ENCODE peak calls at places on chromosomes 16 and 17, in nine cellular contexts. X is A549, S is tibial nerve, M is H1, D is transverse colon, Y is ovary, P is GM12878, V is upper lobe of left lung, J is suprapubic skin. N is an unnamed sample.

GRCh38 chr17:81253358-81254131 is 14.4 kb downstream of the NDUFAF8 start:
- DNase-seq in X (peak), S (no peak), M (peak), D (peak), Y (no peak), P (no peak), V (no peak), J (no peak), N (no peak)

GRCh38 chr16:49282690-49283375 is 1.2 kb upstream of the CBLN1 start:
- DNase-seq in X (no peak), S (no peak), M (peak), D (no peak), Y (no peak), P (no peak), V (peak), J (no peak), N (no peak)

GRCh38 chr17:58606934-58607333 is 84.9 kb downstream of the TEX14 start:
- DNase-seq in X (no peak), S (no peak), M (no peak), D (no peak), Y (no peak), P (no peak), V (no peak), J (no peak), N (no peak)

GRCh38 chr16:70746708-70747424 is 54.1 kb downstream of the VAC14 start:
- DNase-seq in X (peak), S (no peak), M (no peak), D (peak), Y (peak), P (no peak), V (no peak), J (peak), N (peak)

GRCh38 chr17:79082311-79083190 is 7.9 kb downstream of the ENGASE start:
- DNase-seq in X (peak), S (no peak), M (peak), D (peak), Y (peak), P (no peak), V (peak), J (no peak), N (no peak)

GRCh38 chr16:71479420-71479819 is 9.7 kb downstream of the ZNF19 start:
- DNase-seq in X (peak), S (no peak), M (no peak), D (peak), Y (no peak), P (no peak), V (no peak), J (no peak), N (no peak)

GRCh38 chr16:88681084-88681680 is 5.1 kb downstream of the SNAI3 start:
- DNase-seq in X (peak), S (no peak), M (peak), D (peak), Y (no peak), P (no peak), V (peak), J (peak), N (no peak)

GRCh38 chr16:86628614-86629013 is 50.3 kb downstream of the FOXL1 start:
- DNase-seq in X (no peak), S (no peak), M (no peak), D (no peak), Y (no peak), P (no peak), V (no peak), J (no peak), N (peak)

GRCh38 chr17:74543406-74543805 is 2.5 kb downstream of the CD300C start:
- DNase-seq in X (no peak), S (no peak), M (no peak), D (no peak), Y (no peak), P (no peak), V (no peak), J (no peak), N (peak)

GRCh38 chr17:74071280-74071679 is 132.2 kb upstream of the RPL38 start:
- DNase-seq in X (no peak), S (no peak), M (no peak), D (no peak), Y (no peak), P (no peak), V (no peak), J (no peak), N (no peak)

GRCh38 chr17:28199115-28199514 is 119.9 kb upstream of the TMEM97 start:
- DNase-seq in X (no peak), S (no peak), M (no peak), D (no peak), Y (no peak), P (no peak), V (no peak), J (no peak), N (no peak)

GRCh38 chr16:75102595-75102994 is 14.0 kb downstream of the LDHD start:
- DNase-seq in X (no peak), S (no peak), M (no peak), D (no peak), Y (no peak), P (no peak), V (no peak), J (peak), N (no peak)

GRCh38 chr17:55769625-55770000 is 18.8 kb downstream of the PCTP start:
- DNase-seq in X (peak), S (no peak), M (no peak), D (peak), Y (no peak), P (no peak), V (no peak), J (no peak), N (peak)

GRCh38 chr17:9123594-9124553 is 102.6 kb downstream of the NTN1 start:
- DNase-seq in X (no peak), S (no peak), M (no peak), D (no peak), Y (no peak), P (no peak), V (no peak), J (no peak), N (no peak)

GRCh38 chr16:3465911-3466584 is 22.6 kb downstream of the NAA60 start:
- DNase-seq in X (no peak), S (no peak), M (no peak), D (no peak), Y (no peak), P (no peak), V (no peak), J (no peak), N (no peak)

GRCh38 chr17:30576326-30576861 is 99.2 kb downstream of the GOSR1 start:
- DNase-seq in X (no peak), S (no peak), M (no peak), D (no peak), Y (no peak), P (no peak), V (peak), J (peak), N (no peak)

GRCh38 chr16:80719573-80719972 is 84.8 kb downstream of the CDYL2 start:
- DNase-seq in X (no peak), S (no peak), M (no peak), D (no peak), Y (no peak), P (no peak), V (no peak), J (no peak), N (no peak)

GRCh38 chr16:23355106-23355670 is 53.1 kb downstream of the SCNN1B start:
- DNase-seq in X (no peak), S (no peak), M (no peak), D (no peak), Y (no peak), P (no peak), V (no peak), J (no peak), N (peak)

GRCh38 chr17:50589112-50589712 is 28.7 kb downstream of the CACNA1G start:
- DNase-seq in X (no peak), S (no peak), M (no peak), D (no peak), Y (no peak), P (no peak), V (no peak), J (no peak), N (no peak)

DNA sequence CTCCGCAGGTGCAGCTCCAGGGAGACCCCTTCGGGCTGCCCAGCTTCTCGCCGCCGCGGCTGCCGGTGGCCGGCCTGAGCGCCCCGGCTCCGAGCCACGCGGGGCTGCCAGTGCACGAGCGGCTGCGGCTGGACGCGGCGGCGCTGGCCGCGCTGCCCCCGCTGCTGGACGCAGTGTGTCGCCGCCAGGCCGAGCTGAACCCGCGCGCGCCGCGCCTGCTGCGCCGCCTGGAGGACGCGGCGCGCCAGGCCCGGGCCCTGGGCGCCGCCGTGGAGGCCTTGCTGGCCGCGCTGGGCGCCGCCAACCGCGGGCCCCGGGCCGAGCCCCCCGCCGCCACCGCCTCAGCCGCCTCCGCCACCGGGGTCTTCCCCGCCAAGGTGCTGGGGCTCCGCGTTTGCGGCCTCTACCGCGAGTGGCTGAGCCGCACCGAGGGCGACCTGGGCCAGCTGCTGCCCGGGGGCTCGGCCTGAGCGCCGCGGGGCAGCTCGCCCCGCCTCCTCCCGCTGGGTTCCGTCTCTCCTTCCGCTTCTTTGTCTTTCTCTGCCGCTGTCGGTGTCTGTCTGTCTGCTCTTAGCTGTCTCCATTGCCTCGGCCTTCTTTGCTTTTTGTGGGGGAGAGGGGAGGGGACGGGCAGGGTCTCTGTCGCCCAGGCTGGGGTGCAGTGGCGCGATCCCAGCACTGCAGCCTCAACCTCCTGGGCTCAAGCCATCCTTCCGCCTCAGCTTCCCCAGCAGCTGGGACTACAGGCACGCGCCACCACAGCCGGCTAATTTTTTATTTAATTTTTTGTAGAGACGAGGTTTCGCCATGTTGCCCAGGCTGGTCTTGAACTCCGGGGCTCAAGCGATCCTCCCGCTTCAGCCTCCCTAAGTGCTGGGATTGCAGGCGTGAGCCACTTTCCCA is 5.9 kb downstream of the CTF1 start:
- DNase-seq in X (peak), S (no peak), M (peak), D (peak), Y (peak), P (no peak), V (peak), J (no peak), N (peak)
- TF ChIP-seq CTCF in X (peak), S (peak), M (peak), D (peak), Y (peak), P (peak), V (peak), J (peak), N (no peak)

DNA sequence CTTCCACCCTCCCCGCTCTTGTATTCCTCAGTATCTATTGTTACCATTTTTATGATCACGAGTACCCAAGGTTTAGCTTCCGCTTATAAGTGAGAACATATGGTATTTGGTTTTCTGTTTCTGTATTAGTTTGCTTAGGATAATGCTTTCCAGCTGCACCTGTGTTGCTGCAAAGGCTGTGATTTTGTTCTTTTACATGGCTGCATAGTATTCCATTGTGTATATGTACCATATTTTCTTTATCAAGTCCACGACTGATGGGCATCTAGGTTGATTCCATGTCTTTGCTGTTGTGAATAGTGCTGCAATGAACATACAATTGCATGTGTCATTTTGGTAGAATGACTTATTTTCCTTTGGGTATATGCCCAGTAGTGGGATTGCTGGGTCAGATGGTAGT is 79.7 kb upstream of the EFCAB3 start:
- DNase-seq in X (no peak), S (no peak), M (no peak), D (no peak), Y (no peak), P (no peak), V (no peak), J (no peak), N (no peak)
- TF ChIP-seq EP300 in X (no peak), S (no peak), M (no peak), D (no peak), Y (no peak), P (no peak), V (no peak), J (no peak), N (no peak)

DNA sequence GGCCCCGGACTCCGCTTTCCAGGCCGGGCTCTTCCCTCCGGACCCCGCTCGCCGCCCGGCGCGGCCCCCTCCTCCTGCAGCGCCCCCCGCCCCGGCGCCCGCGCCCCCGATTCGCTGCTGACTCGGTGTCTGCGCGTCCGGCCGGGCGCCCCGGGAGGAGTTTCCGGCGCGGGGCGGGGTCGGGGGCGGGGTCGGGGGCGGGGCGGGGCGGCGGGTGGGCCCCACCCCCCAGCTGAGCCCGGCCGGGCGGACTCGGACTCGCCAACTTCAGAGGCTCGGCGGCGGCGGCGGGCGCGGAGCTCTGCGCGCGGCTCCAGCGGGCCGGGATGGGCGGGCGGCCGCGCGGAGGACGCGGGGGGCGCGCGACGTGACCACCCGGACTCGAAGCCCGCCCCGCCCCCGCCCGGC is at the start of gene METRNL:
- DNase-seq in X (peak), S (peak), M (peak), D (peak), Y (peak), P (no peak), V (peak), J (no peak), N (peak)
- TF ChIP-seq POLR2A in X (peak), S (peak), M (peak), D (no peak), Y (no peak), P (peak), V (peak), J (peak), N (no peak)

GRCh38 chr17:61393550-61393903 is 6.1 kb upstream of the TBX2 start:
- DNase-seq in X (peak), S (no peak), M (no peak), D (no peak), Y (no peak), P (no peak), V (no peak), J (no peak), N (no peak)
- TF ChIP-seq CTCF in X (peak), S (no peak), M (peak), D (no peak), Y (no peak), P (peak), V (no peak), J (no peak), N (no peak)

DNA sequence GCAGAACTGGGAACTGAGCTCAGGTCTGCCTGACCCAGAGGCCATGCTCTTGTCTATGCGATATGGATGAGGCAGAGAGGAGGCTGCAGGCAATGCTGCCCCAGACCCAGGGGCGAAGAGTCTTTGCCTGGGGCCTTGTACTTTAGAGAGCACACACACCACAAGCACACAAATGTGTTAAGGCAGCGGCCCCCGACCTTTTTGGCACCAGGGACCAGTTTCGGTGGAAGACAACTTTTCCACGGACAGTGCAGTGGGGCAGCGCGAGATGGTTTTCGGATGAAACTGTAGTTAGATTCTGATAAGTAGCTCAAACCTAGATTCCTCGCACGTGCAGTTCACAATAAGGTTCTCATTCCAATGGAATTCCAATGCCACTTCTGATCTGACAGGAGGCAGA is 6.7 kb downstream of the MT4 start:
- DNase-seq in X (no peak), S (no peak), M (no peak), D (no peak), Y (no peak), P (no peak), V (no peak), J (no peak), N (peak)
- TF ChIP-seq EP300 in X (no peak), S (no peak), M (no peak), D (no peak), Y (no peak), P (no peak), V (no peak), J (no peak), N (no peak)

GRCh38 chr17:42684929-42685556 is 2.7 kb downstream of the CNTNAP1 start:
- DNase-seq in X (no peak), S (no peak), M (no peak), D (no peak), Y (no peak), P (no peak), V (peak), J (no peak), N (no peak)

GRCh38 chr17:42683407-42684031 is 1.2 kb downstream of the CNTNAP1 start:
- DNase-seq in X (no peak), S (no peak), M (peak), D (peak), Y (no peak), P (no peak), V (peak), J (no peak), N (peak)

GRCh38 chr17:42682400-42683384 is at the start of gene CNTNAP1:
- DNase-seq in X (peak), S (no peak), M (peak), D (peak), Y (peak), P (no peak), V (peak), J (no peak), N (peak)

GRCh38 chr17:42685831-42686230 is 3.5 kb downstream of the CNTNAP1 start:
- DNase-seq in X (no peak), S (no peak), M (no peak), D (no peak), Y (no peak), P (no peak), V (no peak), J (no peak), N (no peak)

GRCh38 chr17:42684033-42684625 is 1.8 kb downstream of the CNTNAP1 start:
- DNase-seq in X (no peak), S (no peak), M (no peak), D (no peak), Y (no peak), P (no peak), V (no peak), J (no peak), N (no peak)
- TF ChIP-seq POLR2A in X (no peak), S (no peak), M (no peak), D (no peak), Y (no peak), P (no peak), V (no peak), J (no peak), N (no peak)

GRCh38 chr17:76152580-76152979 is 11.5 kb upstream of the FOXJ1 start:
- DNase-seq in X (no peak), S (no peak), M (no peak), D (no peak), Y (no peak), P (no peak), V (no peak), J (peak), N (no peak)
- TF ChIP-seq CTCF in X (no peak), S (no peak), M (peak), D (no peak), Y (no peak), P (no peak), V (no peak), J (no peak), N (no peak)